ENCODE peak calls at places on chromosomes 6 and 20, in four cellular contexts. K, A, Y and E are unnamed samples.

GRCh38 chr20:4656491-4656890 is 65.2 kb upstream of the PRND start:
- DNase-seq in K (no peak), A (no peak), Y (no peak), E (no peak)

GRCh38 chr6:34934516-34934915 is 45.5 kb downstream of the ANKS1A start:
- DNase-seq in K (no peak), A (no peak), Y (no peak), E (no peak)

GRCh38 chr20:19947611-19948264 is 69.4 kb upstream of the NAA20 start:
- DNase-seq in K (no peak), A (no peak), Y (no peak), E (no peak)

GRCh38 chr20:3047486-3048419 is 1.9 kb downstream of the MRPS26 start:
- DNase-seq in K (no peak), A (no peak), Y (no peak), E (no peak)

GRCh38 chr6:153208706-153209105 is 77.6 kb upstream of the RGS17 start:
- DNase-seq in K (no peak), A (no peak), Y (no peak), E (peak; percentile 75)

GRCh38 chr6:136226674-136227377 is 23.3 kb downstream of the MTFR2 start:
- DNase-seq in K (no peak), A (no peak), Y (no peak), E (no peak)

GRCh38 chr20:50434653-50435396 is 75.4 kb upstream of the PTPN1 start:
- DNase-seq in K (no peak), A (no peak), Y (no peak), E (no peak)

GRCh38 chr6:79797912-79798311 is 149.4 kb downstream of the ELOVL4 start:
- DNase-seq in K (no peak), A (peak; percentile 54), Y (no peak), E (peak; percentile 88)

GRCh38 chr20:48687097-48687800 is 140.6 kb downstream of the PREX1 start:
- DNase-seq in K (no peak), A (no peak), Y (no peak), E (no peak)

GRCh38 chr20:48722002-48722731 is 105.6 kb downstream of the PREX1 start:
- DNase-seq in K (no peak), A (no peak), Y (no peak), E (no peak)

GRCh38 chr20:51505566-51505965 is 37.0 kb downstream of the NFATC2 start:
- DNase-seq in K (no peak), A (no peak), Y (no peak), E (no peak)

GRCh38 chr20:36435799-36436541 is 105.3 kb upstream of the MYL9 start:
- DNase-seq in K (peak; percentile 72), A (peak; percentile 88), Y (peak; percentile 85), E (peak; percentile 97)

GRCh38 chr20:23009636-23010035 is 25.5 kb upstream of the SSTR4 start:
- DNase-seq in K (no peak), A (no peak), Y (no peak), E (no peak)

GRCh38 chr6:42428326-42429041 is 23.2 kb downstream of the TRERF1 start:
- DNase-seq in K (no peak), A (no peak), Y (peak; percentile 51), E (no peak)

GRCh38 chr20:24157213-24157612 is 168.6 kb upstream of the GGTLC1 start:
- DNase-seq in K (no peak), A (no peak), Y (no peak), E (no peak)

GRCh38 chr20:23116301-23117089 is 30.4 kb upstream of the CD93 start:
- DNase-seq in K (no peak), A (no peak), Y (no peak), E (peak; percentile 53)

GRCh38 chr6:53811082-53811481 is 16.3 kb downstream of the LRRC1 start:
- DNase-seq in K (no peak), A (peak; percentile 92), Y (no peak), E (peak; percentile 82)

GRCh38 chr6:88238065-88238464 is 71.9 kb upstream of the CNR1 start:
- DNase-seq in K (no peak), A (no peak), Y (no peak), E (peak; percentile 12)

GRCh38 chr6:46583711-46584110 is 68.9 kb downstream of the CYP39A1 start:
- DNase-seq in K (no peak), A (no peak), Y (no peak), E (no peak)

GRCh38 chr6:164531745-164532144 is 777.7 kb downstream of the C6orf118 start:
- DNase-seq in K (no peak), A (no peak), Y (no peak), E (no peak)

GRCh38 chr20:37741055-37741454 is 47.2 kb downstream of the CTNNBL1 start:
- DNase-seq in K (no peak), A (no peak), Y (no peak), E (no peak)

GRCh38 chr20:13312300-13312699 is 91.2 kb downstream of the ISM1 start:
- DNase-seq in K (no peak), A (no peak), Y (no peak), E (no peak)

GRCh38 chr20:39823239-39823638 is 861.1 kb downstream of the DHX35 start:
- DNase-seq in K (no peak), A (no peak), Y (no peak), E (no peak)

GRCh38 chr6:924661-925060 is 231.7 kb upstream of the EXOC2 start:
- DNase-seq in K (no peak), A (no peak), Y (no peak), E (no peak)

GRCh38 chr20:14337400-14338171 is at the start of gene FLRT3:
- DNase-seq in K (no peak), A (peak; percentile 88), Y (no peak), E (peak; percentile 76)

GRCh38 chr20:46108976-46109375 is 9.1 kb upstream of the CD40 start:
- DNase-seq in K (no peak), A (no peak), Y (no peak), E (no peak)

GRCh38 chr6:131053546-131054240 is 9.4 kb downstream of the EPB41L2 start:
- DNase-seq in K (no peak), A (no peak), Y (no peak), E (no peak)

GRCh38 chr6:136886110-136886509 is 36.0 kb upstream of the SLC35D3 start:
- DNase-seq in K (no peak), A (no peak), Y (no peak), E (no peak)

GRCh38 chr6:80095600-80095999 is 10.9 kb upstream of the BCKDHB start:
- DNase-seq in K (no peak), A (no peak), Y (no peak), E (no peak)

GRCh38 chr20:61819484-61819846 is 246.2 kb downstream of the TAF4 start:
- DNase-seq in K (no peak), A (no peak), Y (no peak), E (peak; percentile 50)

GRCh38 chr6:145539831-145540230 is 195.5 kb downstream of the EPM2A start:
- DNase-seq in K (no peak), A (no peak), Y (no peak), E (no peak)

GRCh38 chr6:95569560-95569959 is 7.8 kb upstream of the MANEA start:
- DNase-seq in K (no peak), A (no peak), Y (no peak), E (no peak)

GRCh38 chr20:699811-700338 is 24.3 kb upstream of the SCRT2 start:
- DNase-seq in K (no peak), A (no peak), Y (no peak), E (no peak)

GRCh38 chr20:17833036-17833674 is 133.4 kb downstream of the BANF2 start:
- DNase-seq in K (no peak), A (no peak), Y (no peak), E (no peak)

GRCh38 chr6:107491059-107491609 is 1.2 kb downstream of the SOBP start:
- DNase-seq in K (no peak), A (peak; percentile 17), Y (peak; percentile 18), E (peak; percentile 75)

GRCh38 chr6:166936079-166936787 is 20.1 kb downstream of the RNASET2 start:
- DNase-seq in K (no peak), A (no peak), Y (no peak), E (no peak)

GRCh38 chr20:801678-802077 is 31.8 kb upstream of the FAM110A start:
- DNase-seq in K (no peak), A (no peak), Y (no peak), E (no peak)

GRCh38 chr20:22542427-22542826 is 41.9 kb downstream of the FOXA2 start:
- DNase-seq in K (no peak), A (no peak), Y (no peak), E (no peak)